ENCODE peak calls at places on chromosomes 11 and 22, in ten cellular contexts. C is A549, U is SK-N-SH, P is sigmoid colon, N is HepG2, D is H1, E is suprapubic skin, S is ovary, H is transverse colon, V is stomach. F is an unnamed sample.

GRCh38 chr11:134644489-134645456 is 232.7 kb upstream of the B3GAT1 start:
- DNase-seq in C (no peak), U (no peak), P (peak; percentile 50), N (no peak), D (no peak), E (no peak), S (no peak), H (no peak), V (peak; percentile 23), F (no peak)

GRCh38 chr22:17774206-17774927 is at the start of gene BID:
- DNase-seq in C (no peak), U (peak; percentile 84), P (no peak), N (no peak), D (no peak), E (no peak), S (peak; percentile 56), H (peak; percentile 75), V (peak; percentile 60), F (peak; percentile 93)

GRCh38 chr11:64352099-64353005 is 6.6 kb upstream of the RPS6KA4 start:
- DNase-seq in C (no peak), U (no peak), P (no peak), N (no peak), D (no peak), E (no peak), S (no peak), H (no peak), V (no peak), F (peak; percentile 77)

GRCh38 chr11:14672635-14673034 is 29.0 kb downstream of the PDE3B start:
- DNase-seq in C (no peak), U (no peak), P (no peak), N (no peak), D (no peak), E (no peak), S (no peak), H (no peak), V (no peak), F (no peak)

GRCh38 chr22:50085211-50085999 is at the start of gene MLC1:
- DNase-seq in C (no peak), U (no peak), P (no peak), N (no peak), D (no peak), E (no peak), S (no peak), H (no peak), V (no peak), F (no peak)

GRCh38 chr11:68370211-68371111 is 58.1 kb downstream of the LRP5 start:
- DNase-seq in C (no peak), U (peak; percentile 69), P (no peak), N (no peak), D (no peak), E (no peak), S (no peak), H (peak; percentile 62), V (no peak), F (no peak)

GRCh38 chr11:96103102-96103501 is 179.2 kb upstream of the MTMR2 start:
- DNase-seq in C (no peak), U (no peak), P (no peak), N (no peak), D (no peak), E (no peak), S (no peak), H (no peak), V (no peak), F (no peak)

GRCh38 chr11:47056261-47056915 is 119.8 kb downstream of the CSTPP1 start:
- DNase-seq in C (no peak), U (no peak), P (no peak), N (no peak), D (no peak), E (no peak), S (no peak), H (no peak), V (no peak), F (no peak)

GRCh38 chr11:71426413-71426812 is 21.8 kb downstream of the DHCR7 start:
- DNase-seq in C (no peak), U (no peak), P (no peak), N (no peak), D (no peak), E (no peak), S (no peak), H (no peak), V (no peak), F (no peak)

GRCh38 chr22:24594569-24595120 is 1.8 kb upstream of the LRRC75B start:
- DNase-seq in C (no peak), U (peak; percentile 52), P (no peak), N (no peak), D (no peak), E (no peak), S (no peak), H (no peak), V (peak; percentile 78), F (no peak)

GRCh38 chr11:29527391-29527936 is 489.4 kb downstream of the KCNA4 start:
- DNase-seq in C (peak; percentile 4), U (no peak), P (no peak), N (peak; percentile 35), D (no peak), E (no peak), S (no peak), H (no peak), V (no peak), F (no peak)

GRCh38 chr11:103528046-103528445 is 418.8 kb downstream of the DYNC2H1 start:
- DNase-seq in C (no peak), U (no peak), P (no peak), N (no peak), D (no peak), E (no peak), S (no peak), H (no peak), V (no peak), F (no peak)

GRCh38 chr11:87430821-87431220 is 393.1 kb downstream of the TMEM135 start:
- DNase-seq in C (no peak), U (no peak), P (no peak), N (no peak), D (no peak), E (no peak), S (no peak), H (no peak), V (no peak), F (no peak)

GRCh38 chr11:30919389-30920172 is 333.4 kb upstream of the MPPED2 start:
- DNase-seq in C (no peak), U (no peak), P (no peak), N (no peak), D (no peak), E (no peak), S (no peak), H (no peak), V (no peak), F (no peak)

GRCh38 chr22:30868663-30869385 is 99.8 kb downstream of the MORC2 start:
- DNase-seq in C (no peak), U (peak; percentile 30), P (peak; percentile 25), N (no peak), D (no peak), E (peak; percentile 68), S (peak; percentile 23), H (peak; percentile 5), V (no peak), F (no peak)

GRCh38 chr11:120858740-120859139 is 165.2 kb upstream of the TBCEL start:
- DNase-seq in C (no peak), U (no peak), P (no peak), N (no peak), D (no peak), E (no peak), S (no peak), H (no peak), V (no peak), F (no peak)

GRCh38 chr11:114953039-114953438 is 274.7 kb downstream of the NXPE2 start:
- DNase-seq in C (no peak), U (peak; percentile 44), P (no peak), N (no peak), D (no peak), E (no peak), S (no peak), H (no peak), V (no peak), F (no peak)

GRCh38 chr11:76236092-76237026 is 30.1 kb upstream of the WNT11 start:
- DNase-seq in C (peak; percentile 90), U (peak; percentile 84), P (peak; percentile 86), N (no peak), D (no peak), E (peak; percentile 87), S (no peak), H (peak; percentile 63), V (peak; percentile 51), F (peak; percentile 90)
- TF ChIP-seq EP300 in C (no peak), U (no peak), P (no peak), N (no peak), D (no peak), E (no peak), S (no peak), H (no peak), V (no peak), F (no peak)

GRCh38 chr11:83827940-83828554 is 541.9 kb upstream of the CCDC90B start:
- DNase-seq in C (peak; percentile 15), U (peak; percentile 30), P (no peak), N (peak; percentile 42), D (no peak), E (no peak), S (no peak), H (no peak), V (no peak), F (no peak)
- TF ChIP-seq CTCF in C (peak; percentile 57), U (peak; percentile 77), P (peak; percentile 36), N (peak; percentile 74), D (peak; percentile 31), E (peak; percentile 4), S (no peak), H (no peak), V (peak; percentile 43), F (no peak)

DNA sequence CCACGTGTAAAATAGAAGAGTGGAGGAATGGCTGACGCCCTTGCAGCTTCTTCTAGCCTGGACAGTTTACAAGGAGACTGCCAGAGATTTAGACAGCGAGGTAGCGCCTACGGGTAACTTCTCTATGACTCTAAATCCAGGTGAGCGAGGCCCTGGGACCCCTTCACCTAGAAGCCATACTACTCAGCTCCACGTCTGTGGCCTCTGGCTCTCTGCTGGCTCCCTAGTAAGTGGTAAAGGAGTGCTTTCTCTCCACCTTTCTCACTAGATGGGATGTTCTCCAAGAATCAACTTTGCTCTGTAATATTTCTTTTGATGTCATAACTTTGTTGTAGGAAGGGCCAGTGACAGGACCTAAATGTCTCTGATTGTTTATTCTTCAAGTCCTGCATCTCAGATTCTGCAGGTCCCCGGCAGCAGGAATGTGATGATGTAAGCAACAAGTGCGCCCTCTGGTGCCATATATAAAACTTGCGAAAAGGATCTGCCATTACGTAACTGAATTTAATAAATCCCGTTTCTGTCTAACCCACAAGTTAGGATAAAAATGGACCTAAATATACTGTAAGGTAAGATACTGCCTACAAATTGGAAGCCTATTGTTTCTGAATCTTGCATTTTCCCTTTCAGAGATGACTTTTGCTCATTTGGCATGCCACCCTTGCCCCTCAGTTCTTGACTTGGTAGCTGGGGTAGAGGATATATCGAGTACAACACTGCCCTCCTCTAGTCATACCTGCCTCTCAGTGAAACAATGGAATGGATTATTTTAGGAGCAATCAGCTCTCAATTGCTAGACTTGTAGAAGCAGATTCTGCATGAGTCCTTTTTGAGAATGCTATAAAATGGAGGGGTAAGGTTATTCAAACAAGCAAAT is 11.0 kb upstream of the PTPN5 start:
- DNase-seq in C (peak; percentile 66), U (peak; percentile 62), P (no peak), N (peak; percentile 52), D (no peak), E (no peak), S (no peak), H (peak; percentile 32), V (peak; percentile 52), F (peak; percentile 53)
- TF ChIP-seq EP300 in C (no peak), U (no peak), P (no peak), N (no peak), D (no peak), E (no peak), S (no peak), H (no peak), V (no peak), F (no peak)

GRCh38 chr11:77967121-77967520 is 27.3 kb downstream of the INTS4 start:
- DNase-seq in C (no peak), U (no peak), P (no peak), N (no peak), D (no peak), E (no peak), S (no peak), H (no peak), V (no peak), F (no peak)
- TF ChIP-seq CTCF in C (no peak), U (no peak), P (no peak), N (no peak), D (no peak), E (no peak), S (no peak), H (no peak), V (no peak), F (no peak)

F was measured in upper lobe of left lung.